ENCODE peak calls at places on chromosomes 16 and 17, in seven cellular contexts. I is psoas muscle; C is CD14-positive monocyte; M is thoracic aorta; O is activated CD8-positive, alpha-beta T cell treated with anti-CD3 and anti-CD28 coated beads for 36 hours; N is testis; E is neural crest cell. X is an unnamed sample.

GRCh38 chr16:74991593-74992403 is 6.9 kb upstream of the WDR59 start:
- DNase-seq in I (no peak), C (no peak), M (no peak), O (no peak), N (peak; percentile 34), E (no peak), X (no peak)

GRCh38 chr16:67378642-67379041 is 14.7 kb downstream of the TPPP3 start:
- DNase-seq in I (no peak), C (no peak), M (no peak), O (no peak), N (no peak), E (no peak), X (no peak)

GRCh38 chr16:49461517-49461951 is 87.9 kb downstream of the C16orf78 start:
- DNase-seq in I (peak; percentile 26), C (no peak), M (no peak), O (no peak), N (no peak), E (no peak), X (no peak)

GRCh38 chr17:57357392-57357784 is 101.1 kb downstream of the MSI2 start:
- DNase-seq in I (peak; percentile 86), C (no peak), M (no peak), O (no peak), N (peak; percentile 80), E (no peak), X (no peak)

GRCh38 chr16:17222756-17223411 is 247.9 kb downstream of the XYLT1 start:
- DNase-seq in I (no peak), C (no peak), M (no peak), O (no peak), N (peak; percentile 17), E (no peak), X (no peak)

GRCh38 chr16:12455287-12455798 is 348.3 kb downstream of the CPPED1 start:
- DNase-seq in I (peak; percentile 65), C (peak; percentile 51), M (no peak), O (peak; percentile 51), N (peak; percentile 75), E (peak; percentile 67), X (peak; percentile 77)

GRCh38 chr16:28873543-28874201 is 4.6 kb upstream of the ATP2A1 start:
- DNase-seq in I (peak; percentile 65), C (no peak), M (no peak), O (peak; percentile 66), N (no peak), E (no peak), X (peak; percentile 40)

GRCh38 chr16:9323170-9323569 is 231.7 kb downstream of the HAPSTR1 start:
- DNase-seq in I (no peak), C (no peak), M (no peak), O (no peak), N (no peak), E (no peak), X (no peak)

GRCh38 chr17:67673006-67673405 is 44.7 kb upstream of the NOL11 start:
- DNase-seq in I (no peak), C (no peak), M (no peak), O (no peak), N (no peak), E (no peak), X (no peak)

GRCh38 chr17:78678220-78678554 is 101.0 kb upstream of the DNAH17 start:
- DNase-seq in I (peak; percentile 92), C (no peak), M (no peak), O (no peak), N (no peak), E (no peak), X (no peak)

GRCh38 chr17:81556863-81557262 is 4.7 kb upstream of the FAAP100 start:
- DNase-seq in I (peak; percentile 40), C (no peak), M (no peak), O (no peak), N (no peak), E (no peak), X (no peak)

GRCh38 chr16:53055603-53056527 is 1.1 kb downstream of the CHD9 start:
- DNase-seq in I (no peak), C (no peak), M (no peak), O (peak; percentile 18), N (peak; percentile 36), E (no peak), X (no peak)

GRCh38 chr17:73165616-73166404 is 1.0 kb downstream of the SSTR2 start:
- DNase-seq in I (no peak), C (no peak), M (no peak), O (no peak), N (no peak), E (peak; percentile 6), X (peak; percentile 47)

GRCh38 chr17:3049705-3050295 is 13.6 kb downstream of the OR1D5 start:
- DNase-seq in I (no peak), C (no peak), M (no peak), O (no peak), N (no peak), E (no peak), X (no peak)

GRCh38 chr16:50537533-50538290 is 10.5 kb upstream of the NKD1 start:
- DNase-seq in I (no peak), C (peak; percentile 7), M (no peak), O (no peak), N (no peak), E (no peak), X (no peak)

GRCh38 chr16:23803591-23804123 is 32.1 kb upstream of the PRKCB start:
- DNase-seq in I (peak; percentile 46), C (peak; percentile 73), M (no peak), O (peak; percentile 84), N (peak; percentile 89), E (peak; percentile 40), X (peak; percentile 57)

GRCh38 chr16:52548261-52549010 is 1.5 kb upstream of the TOX3 start:
- DNase-seq in I (no peak), C (no peak), M (no peak), O (no peak), N (no peak), E (no peak), X (no peak)

GRCh38 chr17:29433551-29433950 is 43.4 kb downstream of the TAOK1 start:
- DNase-seq in I (no peak), C (no peak), M (no peak), O (no peak), N (no peak), E (no peak), X (peak; percentile 5)

GRCh38 chr17:13864551-13864950 is 204.8 kb upstream of the COX10 start:
- DNase-seq in I (no peak), C (no peak), M (no peak), O (no peak), N (no peak), E (no peak), X (no peak)

GRCh38 chr17:7249219-7249618 is 2.3 kb downstream of the CTDNEP1 start:
- DNase-seq in I (no peak), C (no peak), M (no peak), O (no peak), N (no peak), E (no peak), X (no peak)

GRCh38 chr17:60577147-60577925 is 22.7 kb upstream of the PPM1D start:
- DNase-seq in I (no peak), C (no peak), M (no peak), O (no peak), N (peak; percentile 68), E (no peak), X (no peak)

GRCh38 chr17:75124819-75125162 is 6.8 kb downstream of the NT5C start:
- DNase-seq in I (no peak), C (no peak), M (no peak), O (no peak), N (no peak), E (no peak), X (no peak)

DNA sequence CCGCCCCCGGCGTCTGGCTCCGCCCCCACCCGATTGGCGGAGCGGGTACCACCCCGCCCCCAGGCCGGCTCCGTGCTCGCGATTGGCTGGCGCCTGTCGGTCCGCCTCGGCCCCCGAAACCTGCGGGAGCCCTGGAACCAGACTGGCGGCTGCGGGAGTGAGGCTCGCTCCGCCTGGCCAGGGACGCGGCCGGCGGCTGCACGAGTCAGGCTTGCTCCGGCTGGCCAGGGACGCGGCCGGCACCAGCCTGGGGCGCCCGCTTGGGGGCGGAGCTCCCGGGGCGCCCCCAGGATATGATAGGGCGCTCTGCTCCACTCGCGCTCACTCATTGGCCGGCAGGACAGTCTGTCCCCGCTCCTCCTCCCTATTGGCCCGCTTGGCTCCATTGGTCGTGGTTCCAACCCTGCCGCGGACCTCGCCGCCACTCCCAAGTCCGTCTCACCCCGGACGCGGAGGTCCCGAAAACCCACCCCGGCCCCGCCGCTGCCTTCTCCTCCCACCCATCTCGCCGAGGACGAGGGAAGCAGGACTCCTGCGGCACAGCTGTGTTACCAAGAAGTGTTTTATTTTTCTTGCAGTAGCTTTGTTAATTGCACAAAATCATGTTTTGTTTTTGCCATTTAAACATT is 340 bp upstream of the ROGDI start:
- DNase-seq in I (peak; percentile 96), C (peak; percentile 89), M (peak; percentile 67), O (peak; percentile 88), N (peak; percentile 96), E (peak; percentile 89), X (peak; percentile 93)
- TF ChIP-seq CTCF in I (peak; percentile 15), C (no peak), M (peak; percentile 14), O (no peak), N (no peak), E (no peak), X (no peak)

DNA sequence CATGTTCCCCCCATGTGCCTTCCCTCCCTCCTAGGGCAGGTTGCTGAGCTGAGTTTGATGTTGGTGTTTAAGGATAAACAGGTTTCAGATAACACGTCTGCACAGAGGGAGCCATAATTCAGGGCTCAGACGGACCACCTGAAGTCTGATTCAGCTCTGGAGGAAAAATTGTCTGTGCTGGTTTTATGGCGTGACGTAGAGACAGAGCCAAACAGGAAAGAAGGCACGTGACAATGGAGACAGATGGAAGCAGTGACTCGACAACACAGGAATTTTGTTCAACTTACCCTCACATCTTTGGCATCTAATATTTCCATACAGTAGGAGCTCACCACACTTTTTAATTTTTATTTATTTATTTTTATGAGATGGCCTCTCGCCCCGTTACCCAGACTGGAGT is 10.7 kb upstream of the USP10 start:
- DNase-seq in I (no peak), C (no peak), M (no peak), O (no peak), N (no peak), E (no peak), X (no peak)
- TF ChIP-seq CTCF in I (no peak), C (no peak), M (no peak), O (no peak), N (no peak), E (no peak), X (no peak)

DNA sequence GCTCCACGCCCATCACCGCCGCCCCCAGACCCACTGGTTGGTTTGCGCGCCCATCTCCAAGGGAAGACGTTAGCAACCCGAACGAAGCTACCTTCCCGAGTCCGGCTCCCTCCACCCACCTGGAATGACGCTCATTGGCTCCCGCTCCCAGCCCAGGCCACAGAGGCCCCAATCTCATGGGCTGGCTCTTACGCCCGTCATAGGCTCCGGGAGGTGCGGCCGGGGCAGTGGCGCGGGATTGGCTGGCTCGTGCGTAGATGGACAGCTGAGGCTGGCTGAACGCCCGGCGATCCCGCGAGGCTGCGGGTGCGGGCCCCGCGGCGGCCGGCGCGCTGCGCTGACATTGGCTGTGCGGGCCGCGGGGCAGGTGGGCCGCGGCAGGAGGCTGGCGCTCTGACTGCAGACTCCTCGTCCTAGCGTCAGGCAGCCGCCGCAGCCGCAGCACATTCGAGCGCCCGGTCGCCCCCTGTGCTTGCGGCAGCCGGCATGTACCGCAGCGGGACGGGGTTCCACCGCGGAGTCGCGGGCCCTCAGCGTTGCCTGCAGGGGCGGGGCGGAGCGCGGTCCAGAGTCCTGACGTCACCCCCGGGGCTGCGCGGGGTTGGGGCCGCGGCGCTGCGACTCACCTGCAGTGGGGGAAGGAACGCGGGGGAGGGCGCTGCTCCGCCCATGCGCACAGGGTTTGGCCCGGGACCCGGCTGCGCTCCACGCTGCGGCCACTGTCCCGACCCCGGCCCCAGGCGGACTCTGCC is 453 bp upstream of the MYH10 start:
- DNase-seq in I (peak; percentile 96), C (peak; percentile 86), M (peak; percentile 94), O (peak; percentile 97), N (peak; percentile 99), E (peak; percentile 95), X (peak; percentile 98)
- TF ChIP-seq CTCF in I (no peak), C (peak; percentile 11), M (no peak), O (peak; percentile 37), N (peak; percentile 12), E (peak; percentile 52), X (no peak)

GRCh38 chr17:45311406-45311761 is 5.4 kb downstream of the MAP3K14 start:
- DNase-seq in I (no peak), C (no peak), M (no peak), O (no peak), N (no peak), E (no peak), X (no peak)
- TF ChIP-seq CTCF in I (peak; percentile 14), C (no peak), M (no peak), O (no peak), N (no peak), E (no peak), X (no peak)